ENCODE peak calls at places on chromosomes 13 and 19, in seven cellular contexts. One of them, this sample, is unnamed. For H3K4me1, the result is how much of the 10 kb centered on the place peaks cover.

GRCh38 chr19:12237143-12237839 is 57.4 kb downstream of the ZNF44 start:
- DNase-seq in esophagus squamous epithelium: no peak
- DNase-seq in spleen: no peak
- DNase-seq in A549: no peak
- DNase-seq in adrenal gland: no peak
- DNase-seq in suprapubic skin: no peak
- DNase-seq in breast epithelium: no peak
- DNase-seq in this sample: no peak

GRCh38 chr13:32984857-32985626 is 31.2 kb upstream of the KL start:
- DNase-seq in esophagus squamous epithelium: no peak
- DNase-seq in spleen: no peak
- DNase-seq in A549: peak
- DNase-seq in adrenal gland: no peak
- DNase-seq in suprapubic skin: no peak
- DNase-seq in breast epithelium: peak
- DNase-seq in this sample: no peak

GRCh38 chr13:101292711-101293110 is 123.6 kb downstream of the NALCN start:
- DNase-seq in esophagus squamous epithelium: no peak
- DNase-seq in spleen: no peak
- DNase-seq in A549: no peak
- DNase-seq in adrenal gland: no peak
- DNase-seq in suprapubic skin: no peak
- DNase-seq in breast epithelium: no peak
- DNase-seq in this sample: no peak

GRCh38 chr19:35710784-35711723 is 6.7 kb downstream of the ZBTB32 start:
- DNase-seq in esophagus squamous epithelium: no peak
- DNase-seq in spleen: no peak
- DNase-seq in A549: no peak
- DNase-seq in adrenal gland: no peak
- DNase-seq in suprapubic skin: no peak
- DNase-seq in breast epithelium: no peak
- DNase-seq in this sample: no peak

GRCh38 chr13:23888658-23889597 is at the start of gene MIPEP:
- DNase-seq in esophagus squamous epithelium: peak
- DNase-seq in spleen: peak
- DNase-seq in A549: peak
- DNase-seq in adrenal gland: peak
- DNase-seq in suprapubic skin: peak
- DNase-seq in breast epithelium: peak
- DNase-seq in this sample: peak

GRCh38 chr19:35120492-35120891 is 4.9 kb downstream of the FXYD3 start:
- DNase-seq in esophagus squamous epithelium: no peak
- DNase-seq in spleen: no peak
- DNase-seq in A549: peak
- DNase-seq in adrenal gland: no peak
- DNase-seq in suprapubic skin: no peak
- DNase-seq in breast epithelium: no peak
- DNase-seq in this sample: no peak

GRCh38 chr19:40613669-40614594 is 12.8 kb downstream of the LTBP4 start:
- DNase-seq in esophagus squamous epithelium: peak
- DNase-seq in spleen: peak
- DNase-seq in A549: peak
- DNase-seq in adrenal gland: peak
- DNase-seq in suprapubic skin: peak
- DNase-seq in breast epithelium: peak
- DNase-seq in this sample: no peak

GRCh38 chr13:30466358-30466714 is 600 bp upstream of the HMGB1 start:
- DNase-seq in esophagus squamous epithelium: no peak
- DNase-seq in spleen: no peak
- DNase-seq in A549: peak
- DNase-seq in adrenal gland: no peak
- DNase-seq in suprapubic skin: no peak
- DNase-seq in breast epithelium: no peak
- DNase-seq in this sample: no peak

GRCh38 chr19:37932985-37933953 is 26.3 kb downstream of the SIPA1L3 start:
- DNase-seq in esophagus squamous epithelium: no peak
- DNase-seq in spleen: no peak
- DNase-seq in A549: peak
- DNase-seq in adrenal gland: no peak
- DNase-seq in suprapubic skin: no peak
- DNase-seq in breast epithelium: no peak
- DNase-seq in this sample: no peak

GRCh38 chr13:112791662-112792440 is 102.0 kb downstream of the ATP11A start:
- DNase-seq in esophagus squamous epithelium: no peak
- DNase-seq in spleen: no peak
- DNase-seq in A549: no peak
- DNase-seq in adrenal gland: no peak
- DNase-seq in suprapubic skin: peak
- DNase-seq in breast epithelium: no peak
- DNase-seq in this sample: no peak

GRCh38 chr13:63088226-63088625 is 1672.6 kb upstream of the PCDH20 start:
- DNase-seq in esophagus squamous epithelium: no peak
- DNase-seq in spleen: no peak
- DNase-seq in A549: no peak
- DNase-seq in adrenal gland: no peak
- DNase-seq in suprapubic skin: no peak
- DNase-seq in breast epithelium: no peak
- DNase-seq in this sample: no peak

GRCh38 chr13:95452376-95452775 is 100.1 kb upstream of the CLDN10 start:
- DNase-seq in esophagus squamous epithelium: no peak
- DNase-seq in spleen: no peak
- DNase-seq in A549: no peak
- DNase-seq in adrenal gland: no peak
- DNase-seq in suprapubic skin: no peak
- DNase-seq in breast epithelium: no peak
- DNase-seq in this sample: no peak

GRCh38 chr13:43767351-43767901 is 19.3 kb downstream of the ENOX1 start:
- DNase-seq in esophagus squamous epithelium: no peak
- DNase-seq in spleen: no peak
- DNase-seq in A549: no peak
- DNase-seq in adrenal gland: peak
- DNase-seq in suprapubic skin: no peak
- DNase-seq in breast epithelium: no peak
- DNase-seq in this sample: no peak

GRCh38 chr19:11849264-11849615 is 714 bp downstream of the ZNF439 start:
- DNase-seq in esophagus squamous epithelium: no peak
- DNase-seq in spleen: no peak
- DNase-seq in A549: no peak
- DNase-seq in adrenal gland: no peak
- DNase-seq in suprapubic skin: no peak
- DNase-seq in breast epithelium: no peak
- DNase-seq in this sample: no peak

GRCh38 chr19:30336290-30336689 is 35.9 kb upstream of the ZNF536 start:
- DNase-seq in esophagus squamous epithelium: no peak
- DNase-seq in spleen: no peak
- DNase-seq in A549: no peak
- DNase-seq in adrenal gland: no peak
- DNase-seq in suprapubic skin: peak
- DNase-seq in breast epithelium: no peak
- DNase-seq in this sample: no peak

GRCh38 chr19:47619763-47620162 is 10.8 kb downstream of the BICRA start:
- DNase-seq in esophagus squamous epithelium: no peak
- DNase-seq in spleen: no peak
- DNase-seq in A549: no peak
- DNase-seq in adrenal gland: no peak
- DNase-seq in suprapubic skin: no peak
- DNase-seq in breast epithelium: no peak
- DNase-seq in this sample: no peak

GRCh38 chr19:16698914-16699313 is 20.7 kb upstream of the NWD1 start:
- DNase-seq in esophagus squamous epithelium: no peak
- DNase-seq in spleen: no peak
- DNase-seq in A549: no peak
- DNase-seq in adrenal gland: no peak
- DNase-seq in suprapubic skin: no peak
- DNase-seq in breast epithelium: peak
- DNase-seq in this sample: peak

GRCh38 chr19:40139533-40140287 is 49.0 kb upstream of the ZNF780A start:
- DNase-seq in esophagus squamous epithelium: no peak
- DNase-seq in spleen: no peak
- DNase-seq in A549: peak
- DNase-seq in adrenal gland: no peak
- DNase-seq in suprapubic skin: no peak
- DNase-seq in breast epithelium: no peak
- DNase-seq in this sample: no peak

GRCh38 chr19:45102481-45102880 is 9.5 kb downstream of the PPP1R37 start:
- DNase-seq in esophagus squamous epithelium: no peak
- DNase-seq in spleen: no peak
- DNase-seq in A549: no peak
- DNase-seq in adrenal gland: no peak
- DNase-seq in suprapubic skin: no peak
- DNase-seq in breast epithelium: no peak
- DNase-seq in this sample: no peak

GRCh38 chr19:788821-789472 is 8.3 kb upstream of the PTBP1 start:
- DNase-seq in esophagus squamous epithelium: no peak
- DNase-seq in spleen: no peak
- DNase-seq in A549: no peak
- DNase-seq in adrenal gland: no peak
- DNase-seq in suprapubic skin: no peak
- DNase-seq in breast epithelium: no peak
- DNase-seq in this sample: no peak
- TF ChIP-seq POLR2A in esophagus squamous epithelium: no peak
- TF ChIP-seq POLR2A in spleen: no peak
- TF ChIP-seq POLR2A in A549: no peak
- TF ChIP-seq POLR2A in adrenal gland: no peak
- TF ChIP-seq POLR2A in suprapubic skin: no peak
- TF ChIP-seq POLR2A in breast epithelium: no peak
- TF ChIP-seq POLR2A in this sample: no peak

GRCh38 chr19:10399878-10400277 is 3.5 kb downstream of the CDC37 start:
- DNase-seq in esophagus squamous epithelium: no peak
- DNase-seq in spleen: no peak
- DNase-seq in A549: no peak
- DNase-seq in adrenal gland: no peak
- DNase-seq in suprapubic skin: no peak
- DNase-seq in breast epithelium: no peak
- DNase-seq in this sample: peak
- H3K4me1 ChIP-seq in esophagus squamous epithelium: half or more
- H3K4me1 ChIP-seq in spleen: half or more
- H3K4me1 ChIP-seq in A549: under half
- H3K4me1 ChIP-seq in adrenal gland: under half
- H3K4me1 ChIP-seq in suprapubic skin: under half
- H3K4me1 ChIP-seq in breast epithelium: under half
- H3K4me1 ChIP-seq in this sample: under half

GRCh38 chr19:51799311-51799997 is 4.5 kb downstream of the FPR3 start:
- DNase-seq in esophagus squamous epithelium: no peak
- DNase-seq in spleen: peak
- DNase-seq in A549: peak
- DNase-seq in adrenal gland: peak
- DNase-seq in suprapubic skin: peak
- DNase-seq in breast epithelium: peak
- DNase-seq in this sample: peak

GRCh38 chr19:51798127-51798526 is 3.2 kb downstream of the FPR3 start:
- DNase-seq in esophagus squamous epithelium: no peak
- DNase-seq in spleen: no peak
- DNase-seq in A549: no peak
- DNase-seq in adrenal gland: no peak
- DNase-seq in suprapubic skin: no peak
- DNase-seq in breast epithelium: no peak
- DNase-seq in this sample: no peak

GRCh38 chr19:51800849-51801244 is 5.9 kb downstream of the FPR3 start:
- DNase-seq in esophagus squamous epithelium: no peak
- DNase-seq in spleen: no peak
- DNase-seq in A549: no peak
- DNase-seq in adrenal gland: no peak
- DNase-seq in suprapubic skin: no peak
- DNase-seq in breast epithelium: no peak
- DNase-seq in this sample: no peak

GRCh38 chr19:51798958-51799310 is 4.0 kb downstream of the FPR3 start:
- DNase-seq in esophagus squamous epithelium: no peak
- DNase-seq in spleen: no peak
- DNase-seq in A549: no peak
- DNase-seq in adrenal gland: no peak
- DNase-seq in suprapubic skin: no peak
- DNase-seq in breast epithelium: no peak
- DNase-seq in this sample: peak

DNA sequence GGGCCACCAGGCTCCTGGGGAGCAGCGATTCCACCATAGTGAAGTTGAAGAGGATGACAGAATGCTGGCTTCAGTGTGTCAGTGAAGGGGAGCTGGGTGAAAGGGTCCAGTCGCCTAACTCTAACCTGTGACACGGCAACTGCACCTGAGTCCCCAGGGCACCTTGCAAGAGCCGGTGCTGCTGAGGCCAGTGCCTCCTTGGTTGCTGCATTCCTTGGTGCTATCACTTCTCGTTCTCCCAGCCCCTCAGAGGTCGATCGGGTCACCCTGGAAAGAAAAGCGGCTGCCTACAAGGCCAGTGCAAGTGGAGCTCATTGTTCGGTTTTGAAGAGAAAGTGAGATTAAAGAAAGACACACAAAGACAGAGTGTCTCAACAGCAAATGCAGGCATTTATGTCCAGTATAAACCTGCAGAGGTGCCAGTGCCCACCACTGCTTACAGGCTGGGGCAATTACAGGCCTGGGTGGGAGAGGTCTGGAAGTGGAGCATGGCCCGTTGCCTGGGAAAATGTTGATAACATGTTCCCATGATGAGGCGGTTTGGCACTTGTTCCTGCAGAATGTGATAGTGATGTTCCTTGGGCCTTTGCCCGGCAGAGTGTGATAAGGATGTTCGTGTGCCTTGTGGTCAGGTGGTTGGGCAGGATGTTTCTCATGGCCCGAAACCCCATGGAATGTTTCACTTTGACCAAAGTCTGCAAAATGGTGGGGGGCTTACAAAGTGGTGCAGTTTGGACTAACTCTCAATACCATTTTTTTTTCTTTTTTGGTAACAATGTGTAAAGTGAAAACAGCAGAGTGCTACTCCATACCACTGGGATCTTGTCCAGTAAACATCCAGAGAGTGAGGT is 5.3 kb downstream of the FPR3 start:
- DNase-seq in esophagus squamous epithelium: no peak
- DNase-seq in spleen: no peak
- DNase-seq in A549: no peak
- DNase-seq in adrenal gland: peak
- DNase-seq in suprapubic skin: no peak
- DNase-seq in breast epithelium: no peak
- DNase-seq in this sample: no peak
- H3K27ac ChIP-seq in esophagus squamous epithelium: peak
- H3K27ac ChIP-seq in spleen: peak
- H3K27ac ChIP-seq in A549: no peak
- H3K27ac ChIP-seq in adrenal gland: peak
- H3K27ac ChIP-seq in suprapubic skin: peak
- H3K27ac ChIP-seq in breast epithelium: peak
- H3K27ac ChIP-seq in this sample: no peak

DNA sequence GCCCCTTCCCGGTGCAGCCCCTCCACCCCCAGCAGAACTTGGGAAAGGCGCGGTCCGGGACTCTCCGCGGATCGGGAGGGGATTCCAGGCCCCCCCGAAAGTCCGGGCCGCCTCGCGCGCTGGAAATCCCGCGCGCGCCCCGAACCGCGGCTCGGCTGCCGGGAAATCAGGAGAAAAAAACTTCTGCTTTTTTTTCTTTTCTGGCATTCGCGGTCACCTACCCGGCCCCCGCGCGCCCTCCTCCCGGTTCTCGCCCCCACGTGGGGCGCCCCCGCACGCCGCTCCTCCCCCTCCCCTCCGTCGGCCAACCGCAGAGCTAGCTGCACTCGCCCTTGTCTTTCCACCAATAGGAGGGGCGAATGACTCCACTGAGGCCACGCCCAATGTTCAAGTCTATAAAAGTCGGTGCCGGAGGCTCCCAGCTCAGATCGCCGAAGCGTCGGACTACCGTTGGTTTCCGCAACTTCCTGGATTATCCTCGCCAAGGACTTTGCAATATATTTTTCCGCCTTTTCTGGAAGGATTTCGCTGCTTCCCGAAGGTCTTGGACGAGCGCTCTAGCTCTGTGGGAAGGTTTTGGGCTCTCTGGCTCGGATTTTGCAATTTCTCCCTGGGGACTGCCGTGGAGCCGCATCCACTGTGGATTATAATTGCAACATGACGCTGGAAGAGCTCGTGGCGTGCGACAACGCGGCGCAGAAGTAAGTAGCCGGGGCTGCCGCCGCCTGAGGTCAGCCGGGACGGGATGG is at the start of gene GADD45B:
- DNase-seq in esophagus squamous epithelium: peak
- DNase-seq in spleen: peak
- DNase-seq in A549: peak
- DNase-seq in adrenal gland: peak
- DNase-seq in suprapubic skin: peak
- DNase-seq in breast epithelium: peak
- DNase-seq in this sample: peak
- TF ChIP-seq POLR2A in esophagus squamous epithelium: peak
- TF ChIP-seq POLR2A in spleen: peak
- TF ChIP-seq POLR2A in A549: peak
- TF ChIP-seq POLR2A in adrenal gland: peak
- TF ChIP-seq POLR2A in suprapubic skin: peak
- TF ChIP-seq POLR2A in breast epithelium: peak
- TF ChIP-seq POLR2A in this sample: peak